ENCODE peak calls at places on chromosomes 6 and 20, in eight cellular contexts. One of them, this sample, is unnamed.

GRCh38 chr6:136609878-136610706 is 59.9 kb upstream of the MAP7 start:
- DNase-seq in RWPE2: peak; percentile 81
- DNase-seq in GM12878: no peak
- DNase-seq in astrocyte of the spinal cord: peak; percentile 99
- DNase-seq in mesothelial cell of epicardium: no peak
- DNase-seq in prostate gland: peak; percentile 73
- DNase-seq in CD8-positive, alpha-beta T cell: no peak
- DNase-seq in GM06990: no peak
- DNase-seq in this sample: peak; percentile 99

GRCh38 chr20:24727795-24728194 is 221.3 kb upstream of the CST7 start:
- DNase-seq in GM06990: no peak
- DNase-seq in prostate gland: no peak
- DNase-seq in mesothelial cell of epicardium: no peak
- DNase-seq in CD8-positive, alpha-beta T cell: no peak
- DNase-seq in GM12878: no peak
- DNase-seq in astrocyte of the spinal cord: no peak
- DNase-seq in RWPE2: no peak
- DNase-seq in this sample: no peak

GRCh38 chr6:69775941-69776340 is 20.9 kb downstream of the LMBRD1 start:
- DNase-seq in astrocyte of the spinal cord: no peak
- DNase-seq in prostate gland: no peak
- DNase-seq in RWPE2: no peak
- DNase-seq in GM12878: no peak
- DNase-seq in mesothelial cell of epicardium: no peak
- DNase-seq in GM06990: no peak
- DNase-seq in CD8-positive, alpha-beta T cell: no peak
- DNase-seq in this sample: no peak

GRCh38 chr20:25345721-25346120 is 44.9 kb downstream of the ABHD12 start:
- DNase-seq in GM06990: no peak
- DNase-seq in astrocyte of the spinal cord: no peak
- DNase-seq in CD8-positive, alpha-beta T cell: no peak
- DNase-seq in GM12878: no peak
- DNase-seq in RWPE2: no peak
- DNase-seq in prostate gland: no peak
- DNase-seq in mesothelial cell of epicardium: no peak
- DNase-seq in this sample: no peak

GRCh38 chr20:38084425-38084951 is 50.9 kb downstream of the RPRD1B start:
- DNase-seq in RWPE2: no peak
- DNase-seq in GM12878: no peak
- DNase-seq in GM06990: no peak
- DNase-seq in CD8-positive, alpha-beta T cell: no peak
- DNase-seq in astrocyte of the spinal cord: peak; percentile 75
- DNase-seq in prostate gland: peak; percentile 37
- DNase-seq in mesothelial cell of epicardium: no peak
- DNase-seq in this sample: peak; percentile 88

GRCh38 chr6:166348305-166348949 is 6.1 kb upstream of the SFT2D1 start:
- DNase-seq in GM12878: no peak
- DNase-seq in astrocyte of the spinal cord: no peak
- DNase-seq in RWPE2: no peak
- DNase-seq in CD8-positive, alpha-beta T cell: no peak
- DNase-seq in mesothelial cell of epicardium: no peak
- DNase-seq in GM06990: no peak
- DNase-seq in prostate gland: no peak
- DNase-seq in this sample: no peak

GRCh38 chr6:34339432-34339831 is 53.0 kb downstream of the NUDT3 start:
- DNase-seq in CD8-positive, alpha-beta T cell: no peak
- DNase-seq in GM06990: no peak
- DNase-seq in mesothelial cell of epicardium: no peak
- DNase-seq in astrocyte of the spinal cord: no peak
- DNase-seq in RWPE2: no peak
- DNase-seq in GM12878: no peak
- DNase-seq in prostate gland: no peak
- DNase-seq in this sample: no peak

GRCh38 chr6:85803721-85804120 is 161.0 kb upstream of the SYNCRIP start:
- DNase-seq in GM12878: no peak
- DNase-seq in CD8-positive, alpha-beta T cell: no peak
- DNase-seq in prostate gland: no peak
- DNase-seq in mesothelial cell of epicardium: no peak
- DNase-seq in astrocyte of the spinal cord: no peak
- DNase-seq in GM06990: no peak
- DNase-seq in RWPE2: no peak
- DNase-seq in this sample: no peak

GRCh38 chr6:129486333-129486732 is 223.6 kb downstream of the ARHGAP18 start:
- DNase-seq in GM12878: no peak
- DNase-seq in GM06990: no peak
- DNase-seq in prostate gland: no peak
- DNase-seq in CD8-positive, alpha-beta T cell: no peak
- DNase-seq in astrocyte of the spinal cord: peak; percentile 53
- DNase-seq in RWPE2: no peak
- DNase-seq in mesothelial cell of epicardium: no peak
- DNase-seq in this sample: no peak

GRCh38 chr20:6614836-6615235 is 152.7 kb upstream of the BMP2 start:
- DNase-seq in astrocyte of the spinal cord: no peak
- DNase-seq in GM12878: no peak
- DNase-seq in GM06990: no peak
- DNase-seq in RWPE2: no peak
- DNase-seq in CD8-positive, alpha-beta T cell: no peak
- DNase-seq in mesothelial cell of epicardium: no peak
- DNase-seq in prostate gland: no peak
- DNase-seq in this sample: no peak

GRCh38 chr6:131819507-131820228 is 11.8 kb downstream of the ENPP1 start:
- DNase-seq in GM12878: no peak
- DNase-seq in prostate gland: no peak
- DNase-seq in astrocyte of the spinal cord: peak; percentile 66
- DNase-seq in mesothelial cell of epicardium: no peak
- DNase-seq in GM06990: no peak
- DNase-seq in RWPE2: no peak
- DNase-seq in CD8-positive, alpha-beta T cell: no peak
- DNase-seq in this sample: peak; percentile 69

GRCh38 chr6:41591859-41592502 is 45.8 kb downstream of the FOXP4 start:
- DNase-seq in RWPE2: no peak
- DNase-seq in GM12878: peak; percentile 9
- DNase-seq in GM06990: no peak
- DNase-seq in mesothelial cell of epicardium: peak; percentile 91
- DNase-seq in CD8-positive, alpha-beta T cell: peak; percentile 84
- DNase-seq in astrocyte of the spinal cord: peak; percentile 66
- DNase-seq in prostate gland: peak; percentile 64
- DNase-seq in this sample: peak; percentile 68

GRCh38 chr6:20402181-20403079 is 751 bp downstream of the E2F3 start:
- DNase-seq in GM06990: peak; percentile 57
- DNase-seq in CD8-positive, alpha-beta T cell: peak; percentile 29
- DNase-seq in prostate gland: peak; percentile 14
- DNase-seq in astrocyte of the spinal cord: peak; percentile 21
- DNase-seq in GM12878: no peak
- DNase-seq in RWPE2: no peak
- DNase-seq in mesothelial cell of epicardium: peak; percentile 68
- DNase-seq in this sample: peak; percentile 42

GRCh38 chr6:5597413-5597812 is 336.1 kb downstream of the FARS2 start:
- DNase-seq in RWPE2: no peak
- DNase-seq in GM06990: no peak
- DNase-seq in GM12878: no peak
- DNase-seq in mesothelial cell of epicardium: no peak
- DNase-seq in astrocyte of the spinal cord: no peak
- DNase-seq in CD8-positive, alpha-beta T cell: no peak
- DNase-seq in prostate gland: no peak
- DNase-seq in this sample: no peak

GRCh38 chr6:154661751-154662150 is 71.5 kb upstream of the SCAF8 start:
- DNase-seq in prostate gland: no peak
- DNase-seq in GM06990: no peak
- DNase-seq in CD8-positive, alpha-beta T cell: no peak
- DNase-seq in GM12878: no peak
- DNase-seq in astrocyte of the spinal cord: no peak
- DNase-seq in mesothelial cell of epicardium: no peak
- DNase-seq in RWPE2: no peak
- DNase-seq in this sample: no peak

GRCh38 chr20:3045042-3045815 is 623 bp upstream of the MRPS26 start:
- DNase-seq in mesothelial cell of epicardium: no peak
- DNase-seq in GM12878: no peak
- DNase-seq in CD8-positive, alpha-beta T cell: peak; percentile 56
- DNase-seq in GM06990: no peak
- DNase-seq in RWPE2: no peak
- DNase-seq in astrocyte of the spinal cord: peak; percentile 80
- DNase-seq in prostate gland: peak; percentile 74
- DNase-seq in this sample: peak; percentile 84

GRCh38 chr6:134034951-134035822 is 17.2 kb downstream of the SLC2A12 start:
- DNase-seq in mesothelial cell of epicardium: no peak
- DNase-seq in astrocyte of the spinal cord: peak; percentile 42
- DNase-seq in GM12878: no peak
- DNase-seq in CD8-positive, alpha-beta T cell: no peak
- DNase-seq in prostate gland: no peak
- DNase-seq in RWPE2: no peak
- DNase-seq in GM06990: no peak
- DNase-seq in this sample: no peak

GRCh38 chr20:33686008-33686983 is at the start of gene E2F1:
- DNase-seq in astrocyte of the spinal cord: peak; percentile 91
- DNase-seq in GM12878: peak; percentile 61
- DNase-seq in mesothelial cell of epicardium: peak; percentile 98
- DNase-seq in GM06990: peak; percentile 96
- DNase-seq in prostate gland: peak; percentile 95
- DNase-seq in CD8-positive, alpha-beta T cell: peak; percentile 93
- DNase-seq in RWPE2: peak; percentile 100
- DNase-seq in this sample: peak; percentile 92
- TF ChIP-seq CTCF in astrocyte of the spinal cord: peak; percentile 11
- TF ChIP-seq CTCF in GM12878: peak; percentile 21
- TF ChIP-seq CTCF in mesothelial cell of epicardium: no peak
- TF ChIP-seq CTCF in GM06990: peak; percentile 18
- TF ChIP-seq CTCF in prostate gland: peak; percentile 86
- TF ChIP-seq CTCF in CD8-positive, alpha-beta T cell: no peak
- TF ChIP-seq CTCF in RWPE2: peak; percentile 58
- TF ChIP-seq CTCF in this sample: peak; percentile 25

GRCh38 chr6:95654176-95654575 is 76.8 kb downstream of the MANEA start:
- DNase-seq in GM06990: no peak
- DNase-seq in astrocyte of the spinal cord: no peak
- DNase-seq in mesothelial cell of epicardium: no peak
- DNase-seq in prostate gland: no peak
- DNase-seq in GM12878: no peak
- DNase-seq in RWPE2: no peak
- DNase-seq in CD8-positive, alpha-beta T cell: no peak
- DNase-seq in this sample: no peak

GRCh38 chr6:95649451-95649850 is 72.1 kb downstream of the MANEA start:
- DNase-seq in GM12878: no peak
- DNase-seq in mesothelial cell of epicardium: no peak
- DNase-seq in RWPE2: no peak
- DNase-seq in GM06990: no peak
- DNase-seq in CD8-positive, alpha-beta T cell: no peak
- DNase-seq in prostate gland: no peak
- DNase-seq in astrocyte of the spinal cord: no peak
- DNase-seq in this sample: no peak

DNA sequence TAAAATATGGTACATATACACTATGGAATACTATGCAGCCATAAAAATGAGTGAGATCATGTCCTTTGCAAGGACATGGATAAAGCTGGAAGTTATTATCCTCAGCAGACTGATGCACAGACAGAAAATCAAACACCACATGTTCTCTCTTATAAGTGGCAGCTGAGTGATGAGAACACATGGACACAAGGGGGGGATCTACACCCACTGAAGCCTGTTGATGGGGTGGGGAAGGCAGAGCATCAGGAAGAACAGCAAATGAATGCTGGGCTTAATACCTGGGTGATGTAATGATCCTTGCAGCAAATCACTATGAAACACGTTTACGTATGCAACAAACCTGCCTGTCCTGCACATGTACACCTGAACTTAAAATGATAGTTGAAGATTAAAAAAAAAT is 71.3 kb downstream of the MANEA start:
- DNase-seq in astrocyte of the spinal cord: no peak
- DNase-seq in GM12878: no peak
- DNase-seq in mesothelial cell of epicardium: no peak
- DNase-seq in prostate gland: no peak
- DNase-seq in RWPE2: no peak
- DNase-seq in CD8-positive, alpha-beta T cell: no peak
- DNase-seq in GM06990: no peak
- DNase-seq in this sample: no peak
- TF ChIP-seq CTCF in astrocyte of the spinal cord: no peak
- TF ChIP-seq CTCF in GM12878: no peak
- TF ChIP-seq CTCF in mesothelial cell of epicardium: no peak
- TF ChIP-seq CTCF in prostate gland: no peak
- TF ChIP-seq CTCF in RWPE2: no peak
- TF ChIP-seq CTCF in CD8-positive, alpha-beta T cell: no peak
- TF ChIP-seq CTCF in GM06990: peak; percentile 20
- TF ChIP-seq CTCF in this sample: no peak

GRCh38 chr20:32204485-32205115 is 2.9 kb downstream of the PLAGL2 start:
- DNase-seq in GM12878: no peak
- DNase-seq in GM06990: no peak
- DNase-seq in mesothelial cell of epicardium: no peak
- DNase-seq in astrocyte of the spinal cord: no peak
- DNase-seq in CD8-positive, alpha-beta T cell: no peak
- DNase-seq in prostate gland: no peak
- DNase-seq in RWPE2: no peak
- DNase-seq in this sample: no peak
- TF ChIP-seq CTCF in GM12878: no peak
- TF ChIP-seq CTCF in GM06990: no peak
- TF ChIP-seq CTCF in mesothelial cell of epicardium: no peak
- TF ChIP-seq CTCF in astrocyte of the spinal cord: no peak
- TF ChIP-seq CTCF in CD8-positive, alpha-beta T cell: no peak
- TF ChIP-seq CTCF in prostate gland: no peak
- TF ChIP-seq CTCF in RWPE2: no peak
- TF ChIP-seq CTCF in this sample: no peak

GRCh38 chr6:111724505-111724904 is 118.8 kb upstream of the TRAF3IP2 start:
- DNase-seq in GM12878: peak; percentile 86
- DNase-seq in prostate gland: no peak
- DNase-seq in RWPE2: no peak
- DNase-seq in GM06990: peak; percentile 71
- DNase-seq in CD8-positive, alpha-beta T cell: no peak
- DNase-seq in mesothelial cell of epicardium: no peak
- DNase-seq in astrocyte of the spinal cord: no peak
- DNase-seq in this sample: no peak

GRCh38 chr6:111730835-111731234 is 125.2 kb upstream of the TRAF3IP2 start:
- DNase-seq in prostate gland: no peak
- DNase-seq in astrocyte of the spinal cord: peak; percentile 56
- DNase-seq in mesothelial cell of epicardium: no peak
- DNase-seq in GM12878: no peak
- DNase-seq in CD8-positive, alpha-beta T cell: no peak
- DNase-seq in GM06990: no peak
- DNase-seq in RWPE2: no peak
- DNase-seq in this sample: peak; percentile 13

GRCh38 chr6:111727041-111727440 is 121.4 kb upstream of the TRAF3IP2 start:
- DNase-seq in prostate gland: no peak
- DNase-seq in CD8-positive, alpha-beta T cell: no peak
- DNase-seq in GM06990: no peak
- DNase-seq in GM12878: no peak
- DNase-seq in mesothelial cell of epicardium: no peak
- DNase-seq in RWPE2: no peak
- DNase-seq in astrocyte of the spinal cord: peak; percentile 82
- DNase-seq in this sample: peak; percentile 82

GRCh38 chr6:111725446-111726112 is 119.9 kb upstream of the TRAF3IP2 start:
- DNase-seq in prostate gland: no peak
- DNase-seq in mesothelial cell of epicardium: no peak
- DNase-seq in GM12878: no peak
- DNase-seq in CD8-positive, alpha-beta T cell: no peak
- DNase-seq in GM06990: no peak
- DNase-seq in RWPE2: no peak
- DNase-seq in astrocyte of the spinal cord: no peak
- DNase-seq in this sample: peak; percentile 40

DNA sequence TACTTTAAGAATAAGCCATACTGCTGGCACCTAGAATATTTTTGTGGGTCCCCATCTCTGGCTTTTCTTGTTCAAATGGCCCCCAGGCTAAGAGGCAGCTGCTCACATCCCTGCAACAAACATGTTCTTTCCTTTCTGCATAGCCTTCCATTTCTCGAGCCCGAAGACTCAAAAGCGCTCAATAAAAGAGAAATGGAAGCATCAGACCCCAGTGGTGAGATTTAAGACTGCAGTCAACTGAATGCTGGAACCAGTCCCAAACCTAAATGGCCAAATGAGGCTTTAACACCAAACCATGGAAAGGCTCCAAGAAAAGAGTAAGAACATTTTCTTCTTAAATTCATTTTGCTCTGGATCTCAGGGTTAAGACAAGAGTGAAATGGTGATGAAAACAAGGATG is 122.1 kb upstream of the TRAF3IP2 start:
- DNase-seq in mesothelial cell of epicardium: no peak
- DNase-seq in GM12878: no peak
- DNase-seq in prostate gland: no peak
- DNase-seq in astrocyte of the spinal cord: peak; percentile 81
- DNase-seq in RWPE2: no peak
- DNase-seq in CD8-positive, alpha-beta T cell: no peak
- DNase-seq in GM06990: no peak
- DNase-seq in this sample: peak; percentile 67
- TF ChIP-seq CTCF in mesothelial cell of epicardium: peak; percentile 50
- TF ChIP-seq CTCF in GM12878: peak; percentile 38
- TF ChIP-seq CTCF in prostate gland: no peak
- TF ChIP-seq CTCF in astrocyte of the spinal cord: peak; percentile 54
- TF ChIP-seq CTCF in RWPE2: peak; percentile 8
- TF ChIP-seq CTCF in CD8-positive, alpha-beta T cell: peak; percentile 27
- TF ChIP-seq CTCF in GM06990: peak; percentile 18
- TF ChIP-seq CTCF in this sample: peak; percentile 48

This sample was measured in cardiac fibroblast.